ENCODE peak calls at places on chromosomes 3 and 15, in four cellular contexts. Q is HFFc6, R is fibroblast of mammary gland, P is foreskin fibroblast. E is an unnamed sample.

GRCh38 chr3:149371723-149372114 is 5.7 kb downstream of the TM4SF1 start:
- DNase-seq in R (no peak), P (no peak), Q (no peak), E (no peak)

GRCh38 chr15:90638963-90639362 is 78.2 kb upstream of the BLM start:
- DNase-seq in Q (no peak), R (no peak), P (no peak), E (no peak)

GRCh38 chr3:142888484-142889262 is at the start of gene PCOLCE2:
- DNase-seq in P (no peak), R (peak), Q (no peak), E (peak)

GRCh38 chr15:58285212-58285920 is 146.4 kb upstream of the LIPC start:
- DNase-seq in R (no peak), P (no peak), Q (no peak), E (no peak)

GRCh38 chr3:5096368-5096767 is 25.7 kb upstream of the ARL8B start:
- DNase-seq in Q (no peak), R (no peak), P (no peak), E (no peak)

GRCh38 chr3:14631687-14632444 is 19.7 kb upstream of the CCDC174 start:
- DNase-seq in R (no peak), P (no peak), Q (no peak), E (no peak)

GRCh38 chr3:148742127-148742526 is 44.4 kb downstream of the AGTR1 start:
- DNase-seq in P (no peak), R (no peak), Q (no peak), E (no peak)

GRCh38 chr3:190081387-190081786 is 39.3 kb downstream of the P3H2 start:
- DNase-seq in P (no peak), Q (no peak), R (no peak), E (no peak)

GRCh38 chr3:21017115-21017852 is 733.7 kb downstream of the ZNF385D start:
- DNase-seq in R (peak), Q (no peak), P (no peak), E (no peak)

GRCh38 chr3:101926594-101927105 is 77.3 kb downstream of the NFKBIZ start:
- DNase-seq in P (peak), Q (peak), R (peak), E (no peak)

GRCh38 chr3:172106989-172107388 is 67.6 kb downstream of the FNDC3B start:
- DNase-seq in P (no peak), R (no peak), Q (no peak), E (peak)

GRCh38 chr3:195893516-195893915 is 14.8 kb downstream of the TNK2 start:
- DNase-seq in Q (no peak), R (no peak), P (no peak), E (no peak)

GRCh38 chr3:156135921-156136655 is 15.7 kb downstream of the KCNAB1 start:
- DNase-seq in Q (no peak), R (peak), P (no peak), E (no peak)
- TF ChIP-seq CTCF in Q (peak), R (peak), P (no peak), E (no peak)

DNA sequence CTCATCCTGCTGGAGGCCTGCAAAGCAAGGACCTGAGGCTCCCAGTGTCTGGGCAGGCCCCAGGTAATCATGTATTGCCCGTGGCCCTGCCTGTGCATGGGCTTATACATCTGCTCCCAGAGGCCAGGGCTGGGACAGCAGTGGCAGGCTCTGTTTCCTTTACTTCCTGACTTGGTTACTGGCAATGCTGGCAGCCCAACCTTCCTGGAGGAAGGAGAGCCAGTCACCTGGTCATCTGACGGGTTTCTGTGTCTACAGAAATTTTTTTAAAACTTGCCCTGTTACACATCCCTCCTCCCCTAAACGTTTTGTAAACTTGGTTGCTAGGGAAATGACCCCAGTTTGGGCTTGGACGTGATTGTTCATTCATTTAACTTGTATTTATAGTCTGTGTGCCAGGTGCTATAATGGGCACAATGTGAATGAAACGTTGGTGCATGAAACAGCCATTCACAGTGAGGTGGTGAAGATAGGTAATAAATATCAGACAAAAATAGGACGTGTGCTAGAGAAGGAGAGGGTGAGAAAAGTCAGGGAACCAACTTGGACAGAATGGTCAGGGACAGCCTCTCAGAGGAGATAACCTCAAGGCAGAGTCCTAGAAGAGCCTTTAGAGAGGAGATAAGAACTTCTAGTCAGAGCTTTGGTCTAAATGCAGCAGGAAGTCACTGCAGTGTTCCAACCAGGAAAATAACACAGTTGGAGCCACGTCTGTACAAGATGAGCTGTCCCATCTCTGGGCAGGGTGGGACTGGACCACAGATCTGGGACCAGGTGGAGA is 14.1 kb downstream of the TEX264 start:
- DNase-seq in R (no peak), Q (no peak), P (no peak), E (no peak)
- TF ChIP-seq CTCF in R (no peak), Q (no peak), P (no peak), E (no peak)

GRCh38 chr3:116517308-116517707 is 72.0 kb upstream of the LSAMP start:
- DNase-seq in R (peak), P (no peak), Q (no peak), E (peak)
- TF ChIP-seq CTCF in R (peak), P (peak), Q (peak), E (peak)

DNA sequence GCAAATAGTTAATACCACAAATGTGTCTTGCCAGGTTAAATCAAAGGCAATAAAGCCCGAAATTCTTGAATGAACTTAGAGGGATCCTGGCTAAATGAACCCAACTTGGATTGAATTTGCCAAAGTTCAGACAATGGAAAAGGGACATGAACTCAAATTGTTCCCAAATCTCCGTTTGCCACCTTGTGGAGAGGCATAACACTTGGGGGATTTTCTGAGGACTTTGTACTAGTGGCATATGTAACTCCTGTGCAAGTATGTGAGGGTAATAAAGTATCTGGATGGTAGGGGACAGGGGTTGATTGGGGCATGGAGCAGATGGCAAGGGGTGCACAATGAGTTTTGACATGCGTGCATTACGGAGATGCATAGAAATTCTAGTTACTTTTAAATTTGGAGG is 1.3 kb upstream of the TCAIM start:
- DNase-seq in Q (peak), R (peak), P (no peak), E (no peak)
- TF ChIP-seq CTCF in Q (peak), R (peak), P (no peak), E (no peak)

GRCh38 chr3:62803276-62803675 is 71.9 kb downstream of the CADPS start:
- DNase-seq in Q (no peak), P (no peak), R (no peak), E (no peak)
- TF ChIP-seq CTCF in Q (no peak), P (no peak), R (no peak), E (no peak)

DNA sequence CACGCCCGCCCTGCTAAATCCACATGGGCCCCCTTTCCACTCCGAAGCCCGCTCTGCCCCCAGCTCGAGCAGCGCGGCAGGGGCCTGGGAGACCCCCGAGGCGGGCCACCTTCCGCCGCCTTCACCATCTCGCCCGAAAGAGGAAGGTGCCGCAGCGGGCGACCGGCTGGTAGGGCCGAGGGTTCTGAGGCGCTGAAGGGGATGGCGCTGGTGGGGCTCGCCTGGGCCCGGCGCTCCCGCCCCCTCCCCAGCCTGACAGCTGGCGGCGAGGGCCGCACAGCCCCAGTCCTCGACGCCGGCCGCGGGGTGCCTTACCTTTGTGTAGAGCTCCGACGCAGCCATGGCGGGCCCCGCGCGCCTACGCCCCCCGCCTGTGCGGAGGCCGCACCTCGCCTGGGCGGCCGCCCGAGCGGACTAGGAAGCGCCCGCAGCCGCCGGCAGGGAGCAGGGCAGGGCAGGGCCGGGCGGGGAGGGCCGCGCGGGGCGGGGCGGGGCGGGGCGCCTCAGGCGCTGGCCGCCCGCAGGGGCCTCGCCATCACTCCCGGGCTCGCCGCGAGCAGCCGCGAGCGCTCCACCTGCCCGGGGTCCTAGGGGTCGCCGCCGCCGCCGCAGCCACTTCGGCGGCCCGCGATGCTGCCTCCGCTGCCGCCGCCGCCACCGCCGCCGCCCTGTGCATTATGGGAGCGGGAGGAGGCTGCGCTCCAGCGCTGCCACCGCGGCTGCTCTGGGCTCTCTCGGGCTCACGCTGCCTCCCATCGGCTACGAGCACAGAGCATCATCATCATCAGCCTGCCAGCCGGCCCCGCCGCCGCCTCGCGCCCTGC is at the start of gene MYO5A:
- DNase-seq in P (peak), R (peak), Q (peak), E (peak)
- TF ChIP-seq CTCF in P (no peak), R (no peak), Q (peak), E (peak)